ENCODE peak calls at places on chromosomes 11 and 22, in seven cellular contexts. P is Kasumi-1; Z is spleen; M is occipital lobe; W is CD4-positive, alpha-beta memory T cell; H is GM20000; U is SJSA1. I is an unnamed sample.

GRCh38 chr11:88522624-88523361 is 185.3 kb upstream of the CTSC start:
- DNase-seq in P (no peak), Z (no peak), M (no peak), W (no peak), H (no peak), U (no peak), I (no peak)

GRCh38 chr11:31790649-31791048 is 20.5 kb downstream of the PAX6 start:
- DNase-seq in P (no peak), Z (no peak), M (no peak), W (no peak), H (no peak), U (no peak), I (no peak)

GRCh38 chr22:44259366-44260215 is 53.2 kb downstream of the SHISAL1 start:
- DNase-seq in P (no peak), Z (peak), M (no peak), W (no peak), H (no peak), U (no peak), I (no peak)

GRCh38 chr11:123235117-123235686 is 40.2 kb upstream of the CLMP start:
- DNase-seq in P (peak), Z (peak), M (no peak), W (peak), H (no peak), U (no peak), I (no peak)

GRCh38 chr11:36149538-36150242 is 139.5 kb downstream of the COMMD9 start:
- DNase-seq in P (peak), Z (no peak), M (peak), W (no peak), H (peak), U (peak), I (peak)

GRCh38 chr11:12110714-12111481 is 508 bp downstream of the MICAL2 start:
- DNase-seq in P (peak), Z (peak), M (no peak), W (peak), H (peak), U (peak), I (no peak)

GRCh38 chr11:76695133-76695532 is 24.6 kb upstream of the LRRC32 start:
- DNase-seq in P (no peak), Z (no peak), M (no peak), W (no peak), H (no peak), U (no peak), I (no peak)

GRCh38 chr22:38572065-38572464 is 2.1 kb upstream of the DMC1 start:
- DNase-seq in P (peak), Z (no peak), M (no peak), W (peak), H (peak), U (peak), I (peak)

GRCh38 chr11:92211576-92212167 is 12.9 kb upstream of the FAT3 start:
- DNase-seq in P (no peak), Z (no peak), M (peak), W (no peak), H (no peak), U (no peak), I (no peak)

GRCh38 chr22:36858966-36859365 is 1.8 kb upstream of the NCF4 start:
- DNase-seq in P (no peak), Z (no peak), M (no peak), W (no peak), H (no peak), U (no peak), I (no peak)

I was measured in stromal cell of bone marrow.